ENCODE peak calls at places on chromosomes 2 and 18, in five cellular contexts. O is fibroblast of lung, M is OCI-LY7, S is heart right ventricle, C is choroid plexus epithelial cell. F is an unnamed sample.

GRCh38 chr2:27655155-27655951 is 8.1 kb downstream of the SUPT7L start:
- DNase-seq in M (no peak), S (no peak), C (peak), O (peak), F (no peak)

GRCh38 chr2:104378853-104379374 is 475.0 kb upstream of the POU3F3 start:
- DNase-seq in O (peak), M (peak), S (no peak), C (peak), F (no peak)

GRCh38 chr2:234027646-234028045 is 22.9 kb upstream of the SPP2 start:
- DNase-seq in S (no peak), C (peak), O (peak), M (no peak), F (no peak)

GRCh38 chr18:43533371-43533770 is 256.1 kb upstream of the SYT4 start:
- DNase-seq in M (no peak), S (no peak), C (no peak), O (no peak), F (no peak)

GRCh38 chr2:172430671-172431070 is 3.3 kb downstream of the ITGA6 start:
- DNase-seq in C (no peak), M (no peak), S (no peak), O (peak), F (no peak)

GRCh38 chr18:11005528-11005927 is 143.8 kb downstream of the PIEZO2 start:
- DNase-seq in O (peak), S (no peak), M (no peak), C (peak), F (no peak)

GRCh38 chr2:128301501-128301966 is 17.1 kb downstream of the HS6ST1 start:
- DNase-seq in O (peak), C (peak), M (no peak), S (peak), F (peak)

GRCh38 chr18:61992285-61992684 is 99.5 kb upstream of the RNF152 start:
- DNase-seq in O (peak), C (peak), M (no peak), S (no peak), F (peak)

GRCh38 chr18:59846814-59847490 is 52.8 kb upstream of the PMAIP1 start:
- DNase-seq in S (no peak), C (peak), M (no peak), O (peak), F (no peak)
- H3K4me3 ChIP-seq in S (no peak), C (no peak), M (no peak), O (no peak), F (no peak)

DNA sequence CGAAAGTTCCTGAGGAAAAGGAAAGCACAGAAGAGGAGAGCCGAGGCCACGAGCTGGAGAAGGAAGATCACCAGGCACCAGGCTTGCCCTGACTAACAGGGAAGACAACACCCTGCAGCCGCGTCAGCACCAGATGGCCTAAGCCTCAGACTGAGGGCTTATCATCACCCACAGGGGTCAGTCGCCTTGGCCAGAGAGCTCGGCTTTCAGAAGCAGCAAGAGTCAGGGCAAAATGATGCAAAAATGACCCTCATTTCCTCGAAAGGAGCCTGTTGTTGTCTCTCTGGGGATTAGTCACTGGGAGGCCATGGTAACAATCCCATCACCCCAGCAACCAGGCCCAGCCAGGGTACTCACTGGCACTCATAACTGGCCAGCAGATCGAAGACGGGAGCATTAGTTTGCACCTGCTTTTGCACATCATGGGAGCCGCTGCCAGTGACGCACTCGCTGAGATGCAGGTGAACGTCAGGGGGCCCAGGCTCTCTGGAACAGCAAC is 42.7 kb upstream of the ZFP36L2 start:
- DNase-seq in C (peak), S (peak), O (peak), M (no peak), F (peak)
- TF ChIP-seq CTCF in C (no peak), S (peak), O (peak), M (no peak), F (peak)

GRCh38 chr18:57619881-57620280 is 1.8 kb downstream of the NARS1 start:
- DNase-seq in S (no peak), O (peak), C (no peak), M (no peak), F (no peak)
- H3K4me3 ChIP-seq in S (no peak), O (peak), C (no peak), M (peak), F (no peak)

DNA sequence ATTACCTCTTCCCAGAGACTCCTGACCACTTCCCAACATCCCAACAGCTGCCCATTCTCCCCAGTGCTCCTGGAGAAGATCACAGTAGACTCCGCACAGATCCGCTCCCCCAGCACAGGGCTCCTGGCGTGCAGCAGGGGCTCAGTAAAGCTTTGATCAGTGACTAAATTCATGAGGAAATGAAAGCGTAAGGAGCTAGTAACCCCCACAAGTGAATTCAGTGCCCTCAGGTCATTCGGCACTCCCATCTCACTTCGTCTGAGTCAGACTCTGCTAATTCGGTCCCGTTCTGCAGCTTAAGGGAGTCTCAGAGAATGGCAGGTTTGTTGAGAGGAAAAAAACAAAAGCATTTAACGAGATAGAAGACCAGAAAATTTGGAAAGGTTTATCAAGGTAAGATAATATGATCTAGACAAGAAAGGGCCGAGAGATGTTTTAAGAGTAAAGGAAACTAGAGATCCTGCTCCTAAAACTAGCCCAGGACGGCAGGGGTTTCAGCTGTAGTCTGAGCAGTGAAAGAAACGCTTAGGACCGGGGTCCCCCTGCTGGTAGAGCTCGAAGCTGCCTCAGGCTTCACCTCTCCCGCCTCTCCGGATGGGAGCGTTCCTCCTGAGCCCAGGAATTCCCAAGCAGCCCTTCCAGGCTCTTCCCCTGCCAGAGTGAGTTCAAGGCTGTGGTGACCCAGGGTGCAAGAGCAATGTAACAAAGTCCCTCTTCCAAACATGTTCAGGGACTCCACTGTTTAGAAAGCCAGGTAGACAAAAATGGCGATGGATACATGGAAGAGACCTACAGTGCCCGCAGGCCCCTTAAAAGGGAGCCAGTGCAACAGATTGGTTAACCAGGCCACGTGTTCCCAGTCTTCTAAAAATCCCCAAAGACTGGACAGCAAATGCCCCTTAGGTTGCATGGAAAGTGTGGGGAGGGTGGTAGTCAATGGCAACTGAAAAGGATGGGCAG is 127.3 kb downstream of the DNER start:
- DNase-seq in O (peak), M (peak), S (peak), C (peak), F (peak)
- TF ChIP-seq CTCF in O (peak), M (peak), S (peak), C (peak), F (peak)

GRCh38 chr2:132980304-132980703 is 310.3 kb upstream of the LYPD1 start:
- DNase-seq in M (no peak), O (no peak), S (no peak), C (no peak), F (no peak)

GRCh38 chr2:132979339-132980093 is 309.5 kb upstream of the LYPD1 start:
- DNase-seq in O (no peak), M (no peak), S (no peak), C (no peak), F (no peak)

GRCh38 chr2:132978840-132979239 is 308.8 kb upstream of the LYPD1 start:
- DNase-seq in O (no peak), M (no peak), C (no peak), S (no peak), F (no peak)

GRCh38 chr2:132984731-132985130 is 314.7 kb upstream of the LYPD1 start:
- DNase-seq in M (no peak), C (no peak), O (no peak), S (no peak), F (no peak)
- H3K4me3 ChIP-seq in M (no peak), C (no peak), O (no peak), S (no peak), F (no peak)

DNA sequence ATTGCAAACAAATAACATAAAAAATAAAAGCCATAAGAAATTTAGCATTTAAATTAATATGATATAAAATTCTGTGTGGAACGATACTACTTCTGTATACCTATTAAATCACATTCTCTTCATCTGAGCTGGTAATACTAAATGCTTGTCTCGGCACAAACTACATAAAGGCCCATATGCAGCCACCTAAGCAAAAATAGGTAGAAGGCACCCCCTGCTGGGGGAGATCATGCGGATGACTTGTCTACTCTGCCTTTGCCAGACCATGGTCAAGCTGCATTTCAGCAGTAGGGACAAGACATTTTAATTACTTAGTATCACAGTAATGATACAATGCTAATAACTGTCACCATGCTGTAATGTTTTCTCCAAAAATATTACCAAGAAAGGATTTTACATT is 108.0 kb downstream of the CDH19 start:
- DNase-seq in S (peak), O (peak), C (peak), M (peak), F (no peak)
- TF ChIP-seq CTCF in S (peak), O (peak), C (peak), M (peak), F (no peak)

DNA sequence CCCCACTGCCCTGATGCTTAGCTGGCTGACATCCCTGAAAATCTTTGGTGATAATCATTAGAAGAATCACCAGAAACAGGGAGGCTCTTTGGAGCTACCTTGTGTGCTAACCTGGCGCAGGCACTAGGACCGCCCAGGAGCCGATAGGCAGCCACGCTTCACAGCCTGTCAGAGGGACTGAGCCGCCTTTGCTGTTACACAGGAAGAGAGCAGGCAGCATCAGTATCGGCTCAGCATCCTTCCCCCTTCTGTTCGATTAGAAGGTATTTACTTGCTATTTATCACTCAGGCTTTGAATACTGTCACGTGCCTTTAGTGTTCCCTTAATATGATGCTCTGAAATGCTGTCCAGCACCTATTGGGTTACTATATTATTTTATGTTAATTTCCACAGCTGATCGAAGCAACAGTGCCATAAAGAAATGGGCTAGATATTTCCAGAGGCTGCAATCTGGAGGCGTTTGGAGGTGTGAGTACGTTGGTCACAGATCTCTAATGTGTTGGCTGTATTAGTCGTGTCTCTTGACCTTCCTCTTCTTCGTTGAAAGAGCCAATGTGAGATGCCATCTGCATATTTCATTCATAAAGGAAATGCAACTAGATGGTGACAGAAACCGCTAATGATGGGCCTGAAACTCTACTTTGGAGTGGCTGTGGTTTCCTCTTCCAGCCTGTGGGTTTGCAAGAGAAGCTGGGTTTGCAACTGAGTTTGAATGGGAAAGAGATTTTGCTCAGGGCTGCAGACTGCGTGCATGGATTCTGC is 110.4 kb upstream of the RAB27B start:
- DNase-seq in C (peak), O (peak), S (no peak), M (peak), F (no peak)
- H3K4me3 ChIP-seq in C (peak), O (no peak), S (no peak), M (no peak), F (no peak)

DNA sequence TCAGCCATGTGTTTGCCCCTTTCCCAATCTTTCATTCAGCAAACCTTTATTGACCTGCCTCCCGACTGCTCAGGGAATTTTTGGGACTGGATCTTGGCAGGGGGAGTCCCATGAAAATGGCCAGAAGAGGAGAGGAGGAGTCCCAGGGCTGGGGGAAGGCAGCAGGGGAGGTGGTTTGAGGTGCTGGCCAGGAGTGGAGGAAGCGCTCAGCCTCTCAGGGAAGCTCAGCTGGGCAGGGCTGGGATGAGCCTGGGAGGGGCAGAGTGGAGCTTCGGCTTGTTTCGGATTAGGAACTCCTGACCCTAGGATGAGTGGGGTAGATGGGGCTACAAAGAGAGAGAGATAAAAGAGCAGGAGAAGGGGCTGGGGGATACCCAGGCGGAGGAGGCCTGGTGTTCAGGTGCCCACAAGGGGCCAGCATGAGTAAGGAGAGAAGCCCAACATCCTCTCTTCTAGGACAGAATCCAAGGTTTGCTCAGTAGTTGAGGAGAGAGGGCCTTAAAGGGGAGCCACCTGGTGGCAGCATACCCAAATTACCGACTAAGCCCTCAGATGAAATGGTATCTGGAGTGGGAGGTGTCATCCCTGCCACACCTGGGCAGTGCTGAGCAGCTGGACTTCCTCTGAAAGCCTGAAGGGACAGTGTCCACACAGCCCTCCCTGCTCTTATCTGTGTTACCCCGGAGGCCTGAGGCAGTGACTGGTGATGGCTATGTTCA is 91.1 kb downstream of the INHBB start:
- DNase-seq in O (peak), C (peak), S (no peak), M (peak), F (no peak)
- TF ChIP-seq CTCF in O (peak), C (peak), S (peak), M (peak), F (peak)

DNA sequence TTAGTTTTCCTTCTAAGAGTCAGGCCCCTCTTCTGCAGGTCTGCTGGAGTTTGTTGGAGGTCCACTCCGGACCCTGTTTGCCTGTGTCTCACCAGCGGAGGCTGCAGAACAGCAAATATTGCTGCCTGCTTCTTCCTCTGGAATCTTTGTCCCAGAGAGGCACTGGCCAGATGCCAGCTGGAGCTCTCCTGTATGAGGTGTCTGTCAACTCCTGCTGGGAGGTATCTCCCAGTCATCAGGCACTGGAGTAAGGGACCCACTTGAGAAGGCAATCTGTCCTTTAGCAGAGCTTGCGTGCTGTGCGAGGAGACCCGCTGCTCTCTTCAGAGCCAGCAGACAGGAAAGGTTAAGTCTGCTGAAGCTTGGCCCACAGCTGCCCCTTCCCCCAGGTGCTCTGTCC is 4.8 kb downstream of the REG1B start:
- DNase-seq in M (no peak), C (no peak), S (no peak), O (no peak), F (no peak)
- H3K4me3 ChIP-seq in M (no peak), C (no peak), S (no peak), O (no peak), F (no peak)

GRCh38 chr2:10792660-10793400 is 19.8 kb downstream of the PDIA6 start:
- DNase-seq in S (no peak), M (no peak), O (no peak), C (no peak), F (no peak)
- TF ChIP-seq CTCF in S (no peak), M (peak), O (no peak), C (no peak), F (no peak)